ENCODE peak calls at places on chromosomes 13 and 19, in five cellular contexts. Q is astrocyte, E is cardiac muscle cell, N is ovary, R is IMR-90. S is an unnamed sample. For H3K4me1, the result is how much of the 10 kb centered on the place peaks cover.

GRCh38 chr13:102033719-102034446 is 368.0 kb downstream of the FGF14 start:
- DNase-seq in Q (no peak), E (no peak), N (no peak), R (no peak), S (peak)

GRCh38 chr19:39737929-39738328 is at the start of gene CLC:
- DNase-seq in R (no peak), Q (no peak), N (no peak), E (no peak), S (no peak)

GRCh38 chr13:102799544-102800144 is 725 bp downstream of the BIVM start:
- DNase-seq in N (peak), Q (peak), E (peak), R (peak), S (no peak)

GRCh38 chr19:43553656-43554055 is 20.7 kb downstream of the ZNF575 start:
- DNase-seq in N (no peak), R (no peak), Q (no peak), E (no peak), S (peak)

GRCh38 chr19:38389101-38389925 is 816 bp downstream of the SPRED3 start:
- DNase-seq in N (no peak), Q (peak), R (peak), E (peak), S (peak)

GRCh38 chr19:45177817-45178261 is at the start of gene TRAPPC6A:
- DNase-seq in R (peak), N (no peak), E (no peak), Q (peak), S (no peak)

GRCh38 chr19:33840783-33841182 is 44.1 kb downstream of the KCTD15 start:
- DNase-seq in E (no peak), R (no peak), Q (no peak), N (no peak), S (no peak)

GRCh38 chr13:28574617-28575142 is 79.8 kb upstream of the FLT1 start:
- DNase-seq in Q (peak), N (no peak), E (no peak), R (peak), S (peak)

GRCh38 chr19:48717059-48717395 is 2.5 kb downstream of the MAMSTR start:
- DNase-seq in R (peak), Q (no peak), N (no peak), E (no peak), S (no peak)
- H3K4me1 ChIP-seq in R (under half), Q (under half), N (under half), E (under half), S (under half)

GRCh38 chr19:4064551-4065260 is 2.0 kb downstream of the ZBTB7A start:
- DNase-seq in R (no peak), N (peak), Q (no peak), E (peak), S (peak)

GRCh38 chr19:4066682-4067395 is at the start of gene ZBTB7A:
- DNase-seq in R (peak), Q (peak), N (peak), E (peak), S (peak)

GRCh38 chr19:4067396-4068057 is 828 bp upstream of the ZBTB7A start:
- DNase-seq in N (peak), R (no peak), E (peak), Q (no peak), S (peak)

GRCh38 chr19:4065430-4066175 is 1.1 kb downstream of the ZBTB7A start:
- DNase-seq in Q (peak), E (peak), N (peak), R (peak), S (peak)

GRCh38 chr19:4066176-4066606 is 508 bp downstream of the ZBTB7A start:
- DNase-seq in N (peak), E (no peak), Q (no peak), R (no peak), S (no peak)
- TF ChIP-seq CTCF in N (no peak), E (no peak), Q (no peak), R (no peak), S (no peak)

GRCh38 chr13:40590112-40590862 is 76.2 kb downstream of the FOXO1 start:
- DNase-seq in N (no peak), R (no peak), Q (no peak), E (no peak), S (no peak)

GRCh38 chr13:40592035-40592434 is 74.4 kb downstream of the FOXO1 start:
- DNase-seq in E (no peak), R (no peak), N (no peak), Q (no peak), S (no peak)

GRCh38 chr13:40588101-40588500 is 78.3 kb downstream of the FOXO1 start:
- DNase-seq in N (no peak), Q (no peak), E (no peak), R (no peak), S (no peak)

GRCh38 chr13:40589285-40590109 is 76.9 kb downstream of the FOXO1 start:
- DNase-seq in N (no peak), Q (peak), R (no peak), E (peak), S (peak)

DNA sequence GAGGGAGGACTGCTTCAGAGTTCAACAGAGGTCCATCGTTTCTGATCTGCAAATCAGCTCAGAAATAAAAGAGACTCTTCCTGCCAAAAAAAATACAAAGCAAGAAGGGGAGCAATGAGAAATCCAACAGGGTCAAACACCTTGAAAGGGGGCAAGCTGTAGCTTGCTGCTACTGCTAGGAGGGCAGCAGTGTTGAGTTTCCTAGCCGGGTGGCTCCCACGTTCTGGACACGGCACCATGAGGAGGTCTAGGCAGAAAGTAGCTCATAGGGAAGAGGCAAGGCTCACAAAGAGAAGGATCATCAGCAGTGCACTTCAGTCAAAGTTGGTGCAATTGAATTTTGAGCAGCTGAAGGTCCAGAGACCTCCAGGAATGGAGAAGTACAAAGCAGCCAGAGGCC is 75.3 kb downstream of the FOXO1 start:
- DNase-seq in Q (no peak), N (no peak), R (no peak), E (no peak), S (no peak)
- H3K27ac ChIP-seq in Q (no peak), N (no peak), R (no peak), E (no peak), S (no peak)

GRCh38 chr19:10752913-10753285 is 35.0 kb downstream of the DNM2 start:
- DNase-seq in N (no peak), E (no peak), R (no peak), Q (no peak), S (no peak)

GRCh38 chr19:10756371-10756770 is 38.5 kb downstream of the DNM2 start:
- DNase-seq in R (no peak), E (no peak), Q (no peak), N (no peak), S (no peak)

GRCh38 chr19:10752237-10752912 is 34.5 kb downstream of the DNM2 start:
- DNase-seq in Q (no peak), R (no peak), N (no peak), E (no peak), S (no peak)

GRCh38 chr19:10751109-10751972 is 33.5 kb downstream of the DNM2 start:
- DNase-seq in R (no peak), N (no peak), Q (no peak), E (no peak), S (no peak)

GRCh38 chr19:10753305-10753704 is 35.4 kb downstream of the DNM2 start:
- DNase-seq in N (no peak), R (no peak), Q (no peak), E (no peak), S (no peak)
- H3K4me1 ChIP-seq in N (under half), R (under half), Q (under half), E (under half), S (under half)

DNA sequence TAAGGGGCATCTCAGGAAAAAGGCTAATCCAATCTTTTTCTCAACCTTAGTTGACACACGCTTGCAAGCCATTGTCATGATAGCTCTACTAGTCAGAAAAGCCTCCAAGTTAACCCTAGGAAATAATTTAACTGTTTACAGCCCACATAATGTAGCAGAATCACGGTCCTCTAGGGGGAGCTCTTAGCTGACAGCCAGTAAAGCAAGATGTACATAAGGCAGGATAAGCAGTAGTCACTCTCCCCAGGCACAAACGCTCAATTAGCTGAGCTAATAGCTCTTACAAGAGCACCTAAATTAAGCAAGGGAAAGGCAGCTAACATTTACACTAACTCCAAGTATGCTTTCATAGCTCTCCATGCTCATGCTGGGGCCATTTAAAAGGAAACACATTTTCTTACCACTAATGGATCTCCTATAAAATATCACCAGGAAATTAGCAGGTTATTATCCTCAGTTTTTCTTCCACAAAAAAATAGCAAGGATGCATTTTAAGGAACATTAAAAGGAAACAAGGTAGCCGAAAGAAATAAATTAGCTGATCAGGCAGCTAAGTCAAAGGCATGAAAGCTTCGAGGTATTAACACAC is 33.7 kb upstream of the ZSCAN5A start:
- DNase-seq in R (no peak), Q (no peak), N (no peak), E (no peak), S (peak)
- TF ChIP-seq CTCF in R (peak), Q (no peak), N (no peak), E (peak), S (peak)

S was measured in A673.